ENCODE peak calls at places on chromosome 20, in four cellular contexts. J is HepG2, Q is GM12878, K is H1. O is an unnamed sample.

GRCh38 chr20:50213531-50214106 is 23.0 kb downstream of the CEBPB start:
- DNase-seq in J (no peak), Q (no peak), K (no peak), O (no peak)

GRCh38 chr20:46485431-46485830 is 27.9 kb downstream of the ZNF334 start:
- DNase-seq in J (no peak), Q (no peak), K (no peak), O (no peak)

GRCh38 chr20:3606021-3606420 is 57.2 kb downstream of the GFRA4 start:
- DNase-seq in J (no peak), Q (no peak), K (no peak), O (no peak)

GRCh38 chr20:38063911-38064310 is 30.4 kb downstream of the RPRD1B start:
- DNase-seq in J (no peak), Q (no peak), K (no peak), O (no peak)

GRCh38 chr20:288956-289692 is 1.4 kb downstream of the C20orf96 start:
- DNase-seq in J (no peak), Q (no peak), K (no peak), O (no peak)

GRCh38 chr20:5073154-5074049 is 46.4 kb downstream of the PCNA start:
- DNase-seq in J (peak), Q (no peak), K (peak), O (no peak)

GRCh38 chr20:45911486-45912343 is at the start of gene PLTP:
- DNase-seq in J (no peak), Q (no peak), K (peak), O (no peak)

GRCh38 chr20:4227085-4227821 is 211.9 kb upstream of the RNF24 start:
- DNase-seq in J (peak), Q (no peak), K (peak), O (no peak)

GRCh38 chr20:49658508-49658907 is 55.2 kb downstream of the B4GALT5 start:
- DNase-seq in J (no peak), Q (no peak), K (no peak), O (peak)

GRCh38 chr20:41654884-41655283 is 36.7 kb upstream of the CHD6 start:
- DNase-seq in J (no peak), Q (no peak), K (no peak), O (no peak)

GRCh38 chr20:22834651-22835256 is 200.4 kb upstream of the SSTR4 start:
- DNase-seq in J (no peak), Q (no peak), K (no peak), O (no peak)

GRCh38 chr20:22836211-22836610 is 198.9 kb upstream of the SSTR4 start:
- DNase-seq in J (no peak), Q (no peak), K (no peak), O (no peak)

GRCh38 chr20:22838001-22838400 is 197.1 kb upstream of the SSTR4 start:
- DNase-seq in J (no peak), Q (no peak), K (no peak), O (no peak)

GRCh38 chr20:22833851-22834250 is 201.3 kb upstream of the SSTR4 start:
- DNase-seq in J (no peak), Q (no peak), K (no peak), O (no peak)

GRCh38 chr20:22836877-22837276 is 198.2 kb upstream of the SSTR4 start:
- DNase-seq in J (no peak), Q (no peak), K (no peak), O (no peak)
- H3K4me3 ChIP-seq in J (no peak), Q (no peak), K (no peak), O (no peak)

DNA sequence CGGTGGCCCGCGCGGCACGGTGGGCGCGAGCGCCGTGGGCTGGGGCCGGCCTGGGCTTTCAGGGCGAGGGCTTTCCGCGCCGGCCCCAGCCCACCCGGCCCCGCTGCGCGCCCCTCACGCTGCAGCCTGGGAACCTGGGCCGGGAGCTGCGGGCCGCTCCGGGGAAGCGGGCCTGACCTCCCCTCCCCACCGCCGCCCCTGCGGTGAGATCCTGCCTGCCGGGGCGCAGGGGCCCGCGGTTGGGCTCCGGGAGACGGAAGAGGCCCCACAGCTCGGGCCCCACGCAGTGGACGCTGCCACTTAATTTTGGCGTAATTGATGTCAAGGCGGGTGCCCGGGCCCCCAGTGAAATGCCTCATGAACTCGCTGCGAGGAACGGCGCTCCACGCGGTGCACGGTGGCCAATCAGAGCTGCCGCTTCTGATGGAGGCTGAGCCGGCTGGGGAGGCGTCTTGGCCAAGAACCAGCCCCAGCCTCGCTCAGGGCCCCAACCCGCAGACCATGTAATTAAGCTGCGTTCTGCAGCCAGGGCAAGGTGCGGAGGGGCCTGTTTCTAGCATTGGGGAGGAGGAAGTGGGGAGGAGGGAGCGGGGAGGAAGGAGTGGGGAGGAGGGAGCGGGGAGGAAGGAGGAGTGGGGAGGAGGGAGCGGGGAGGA is 96.1 kb upstream of the BHLHE23 start:
- DNase-seq in J (no peak), Q (no peak), K (no peak), O (no peak)
- TF ChIP-seq ZNF274 in J (no peak), Q (no peak), K (no peak), O (no peak)

GRCh38 chr20:22794200-22794599 is 209.8 kb upstream of the FOXA2 start:
- DNase-seq in J (no peak), Q (no peak), K (no peak), O (no peak)

GRCh38 chr20:22795455-22795854 is 211.1 kb upstream of the FOXA2 start:
- DNase-seq in J (no peak), Q (no peak), K (no peak), O (no peak)

GRCh38 chr20:22795897-22796296 is 211.5 kb upstream of the FOXA2 start:
- DNase-seq in J (peak), Q (no peak), K (no peak), O (no peak)

GRCh38 chr20:22797103-22797502 is 212.7 kb upstream of the FOXA2 start:
- DNase-seq in J (no peak), Q (no peak), K (no peak), O (no peak)

DNA sequence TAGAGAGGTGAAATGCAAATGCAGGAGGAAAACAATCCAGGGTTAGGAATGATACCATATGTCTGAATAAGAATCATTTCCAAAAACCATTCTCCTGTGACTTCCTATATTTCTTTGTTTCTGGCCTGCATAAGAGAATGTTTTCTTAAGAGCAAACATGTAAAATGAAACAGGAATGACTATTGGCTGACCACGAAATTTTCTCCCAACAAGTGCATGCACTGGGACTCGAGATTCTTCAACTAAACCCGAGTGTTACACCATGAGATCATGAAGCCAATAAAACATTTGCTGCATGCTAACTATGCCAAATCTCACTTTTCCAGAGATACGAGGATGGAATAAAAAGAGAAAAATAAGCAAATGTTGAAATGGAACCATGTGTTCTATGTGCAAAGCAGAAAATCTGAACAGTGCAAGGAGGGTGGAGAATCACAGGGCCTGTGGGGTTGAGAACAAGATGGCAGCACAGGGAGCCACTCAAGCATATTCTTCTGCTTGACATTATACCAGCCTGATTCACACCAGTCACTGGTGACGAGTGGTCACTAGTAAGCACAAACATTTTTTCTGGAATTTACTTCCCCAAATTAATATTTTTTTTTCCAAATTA is 212.2 kb upstream of the FOXA2 start:
- DNase-seq in J (no peak), Q (no peak), K (no peak), O (no peak)
- TF ChIP-seq SUZ12 in J (no peak), Q (no peak), K (no peak), O (no peak)

GRCh38 chr20:59605691-59606364 is 1.5 kb downstream of the PHACTR3 start:
- DNase-seq in J (no peak), Q (no peak), K (no peak), O (no peak)
- H3K4me3 ChIP-seq in J (no peak), Q (no peak), K (peak), O (peak)

GRCh38 chr20:2151805-2152727 is 50.4 kb downstream of the STK35 start:
- DNase-seq in J (no peak), Q (no peak), K (no peak), O (no peak)
- TF ChIP-seq ZNF274 in J (no peak), Q (no peak), K (no peak), O (no peak)

GRCh38 chr20:44532248-44532980 is 10.5 kb upstream of the SERINC3 start:
- DNase-seq in J (no peak), Q (no peak), K (no peak), O (no peak)
- TF ChIP-seq SUZ12 in J (no peak), Q (no peak), K (no peak), O (no peak)

GRCh38 chr20:62645613-62646012 is 3.3 kb downstream of the SLCO4A1 start:
- DNase-seq in J (no peak), Q (no peak), K (no peak), O (no peak)
- H3K4me3 ChIP-seq in J (no peak), Q (no peak), K (no peak), O (no peak)

GRCh38 chr20:10672579-10673127 is 1.1 kb downstream of the JAG1 start:
- DNase-seq in J (peak), Q (no peak), K (peak), O (no peak)

GRCh38 chr20:10670521-10671220 is 3.1 kb downstream of the JAG1 start:
- DNase-seq in J (peak), Q (peak), K (no peak), O (no peak)

GRCh38 chr20:10671221-10671849 is 2.5 kb downstream of the JAG1 start:
- DNase-seq in J (peak), Q (peak), K (peak), O (no peak)

GRCh38 chr20:10673176-10673830 is 496 bp downstream of the JAG1 start:
- DNase-seq in J (no peak), Q (no peak), K (peak), O (peak)

DNA sequence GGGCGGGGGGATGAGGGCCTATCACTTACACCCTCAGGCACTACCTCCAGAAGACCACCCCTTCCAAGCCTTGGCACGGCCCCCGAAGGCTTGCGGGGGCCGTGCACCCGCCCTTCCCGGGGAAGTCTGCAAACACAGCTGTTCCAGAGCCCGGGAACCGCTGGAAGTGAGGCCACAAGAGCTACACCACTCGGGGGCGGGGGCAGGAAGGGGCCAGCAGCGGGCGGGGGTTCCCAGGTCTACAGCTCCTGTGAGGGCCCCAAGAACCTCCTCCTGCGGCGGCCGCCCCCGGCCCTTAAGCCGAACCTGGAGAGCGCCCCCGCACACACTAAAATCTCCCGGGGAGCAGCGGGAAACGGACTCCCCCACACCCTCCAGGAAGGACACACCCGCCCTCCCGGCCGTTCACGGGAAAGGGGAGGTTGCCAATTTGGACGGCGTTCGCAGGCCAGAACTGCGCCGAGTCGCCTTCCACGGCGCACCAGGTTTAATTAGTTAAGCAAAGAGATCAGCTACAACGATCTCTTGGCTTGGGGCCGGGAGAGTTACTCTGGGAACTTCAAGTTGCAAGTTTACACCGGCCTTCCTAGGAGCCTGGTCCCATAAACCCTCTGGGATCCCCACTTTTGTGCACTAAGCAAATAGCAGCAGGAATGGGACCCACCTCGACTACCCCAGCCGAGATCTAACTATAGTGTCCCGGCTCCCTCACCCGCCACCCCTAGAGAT is 1.8 kb downstream of the JAG1 start:
- DNase-seq in J (no peak), Q (no peak), K (peak), O (no peak)
- TF ChIP-seq ZNF274 in J (no peak), Q (no peak), K (no peak), O (no peak)